ENCODE peak calls at places on chromosomes 3 and 15, in ten cellular contexts. C, T, A, M, E, K, Z, G, I and V are unnamed samples.

GRCh38 chr3:107962946-107963345 is 127.9 kb downstream of the CD47 start:
- DNase-seq in E (no peak), I (no peak), A (no peak), K (no peak), G (peak), Z (no peak), T (peak), C (no peak), M (peak), V (peak)

GRCh38 chr15:99967841-99968371 is 234.7 kb upstream of the LYSMD4 start:
- DNase-seq in I (no peak), C (no peak), M (no peak), G (peak), A (no peak), E (no peak), K (peak), T (no peak), Z (no peak), V (peak)

GRCh38 chr3:107994954-107995715 is 95.7 kb downstream of the CD47 start:
- DNase-seq in E (no peak), M (no peak), C (no peak), T (no peak), Z (no peak), A (no peak), I (no peak), G (no peak), K (no peak), V (no peak)

GRCh38 chr3:129003578-129004112 is 2.5 kb downstream of the EFCC1 start:
- DNase-seq in C (peak), I (no peak), G (no peak), A (no peak), E (no peak), K (peak), Z (no peak), M (no peak), T (peak), V (peak)

GRCh38 chr3:167811071-167811470 is 75.5 kb downstream of the SERPINI1 start:
- DNase-seq in G (no peak), T (no peak), C (no peak), K (no peak), A (no peak), Z (no peak), E (no peak), M (no peak), I (no peak), V (no peak)

GRCh38 chr15:23877502-23878412 is 190.7 kb upstream of the NDN start:
- DNase-seq in G (peak), M (no peak), I (no peak), T (peak), Z (no peak), A (no peak), E (no peak), C (peak), K (peak), V (no peak)

GRCh38 chr3:71580636-71581215 is 2.8 kb downstream of the FOXP1 start:
- DNase-seq in G (no peak), E (no peak), A (no peak), K (no peak), T (no peak), C (peak), I (no peak), M (no peak), Z (peak), V (no peak)

GRCh38 chr3:147007736-147008245 is 398.6 kb downstream of the ZIC4 start:
- DNase-seq in I (no peak), C (no peak), T (no peak), E (no peak), A (no peak), K (no peak), Z (no peak), M (no peak), G (no peak), V (no peak)

GRCh38 chr3:37645801-37646380 is 215.8 kb upstream of the CTDSPL start:
- DNase-seq in G (no peak), K (no peak), A (no peak), I (peak), M (no peak), T (no peak), Z (peak), C (no peak), E (no peak), V (no peak)

GRCh38 chr15:31457631-31458526 is 131.2 kb downstream of the KLF13 start:
- DNase-seq in K (no peak), A (no peak), C (no peak), I (peak), Z (no peak), T (peak), E (no peak), M (peak), G (no peak), V (peak)

GRCh38 chr15:52764731-52765130 is 25.4 kb downstream of the ONECUT1 start:
- DNase-seq in E (no peak), M (no peak), K (peak), C (no peak), A (no peak), Z (no peak), T (no peak), I (no peak), G (no peak), V (no peak)

GRCh38 chr3:14240366-14240765 is 61.7 kb downstream of the LSM3 start:
- DNase-seq in A (no peak), Z (no peak), T (no peak), K (no peak), E (no peak), G (no peak), M (no peak), C (no peak), I (no peak), V (no peak)

GRCh38 chr3:197234947-197235914 is 63.2 kb downstream of the DLG1 start:
- DNase-seq in M (no peak), Z (no peak), E (no peak), T (no peak), I (no peak), A (no peak), C (no peak), K (no peak), G (no peak), V (no peak)

GRCh38 chr15:83398591-83398990 is 48.5 kb upstream of the SH3GL3 start:
- DNase-seq in I (no peak), M (no peak), Z (no peak), C (no peak), E (no peak), A (no peak), G (peak), T (no peak), K (no peak), V (peak)

GRCh38 chr15:68354923-68355322 is 77.0 kb downstream of the ITGA11 start:
- DNase-seq in M (peak), Z (no peak), I (no peak), A (no peak), K (no peak), C (no peak), T (peak), G (peak), E (no peak), V (no peak)

GRCh38 chr3:53045784-53046170 is at the start of gene SFMBT1:
- DNase-seq in G (peak), A (peak), K (peak), I (peak), M (no peak), T (peak), Z (no peak), E (peak), C (no peak), V (peak)

GRCh38 chr3:99866167-99866810 is 48.6 kb downstream of the CMSS1 start:
- DNase-seq in G (peak), E (no peak), K (no peak), I (no peak), C (no peak), Z (no peak), M (peak), T (no peak), A (no peak), V (no peak)

GRCh38 chr3:33360136-33360825 is 79.9 kb downstream of the UBP1 start:
- DNase-seq in M (peak), C (no peak), T (peak), K (no peak), E (no peak), A (peak), G (peak), I (no peak), Z (no peak), V (peak)

GRCh38 chr15:62896380-62896866 is 146.1 kb upstream of the TPM1 start:
- DNase-seq in A (no peak), I (no peak), K (no peak), E (no peak), Z (no peak), C (no peak), G (peak), T (peak), M (peak), V (peak)

GRCh38 chr15:74983725-74984231 is 11.6 kb upstream of the SCAMP5 start:
- DNase-seq in E (no peak), G (peak), A (no peak), C (no peak), Z (no peak), I (no peak), K (no peak), M (no peak), T (peak), V (peak)

GRCh38 chr3:184748219-184749135 is 36.6 kb upstream of the MAGEF1 start:
- DNase-seq in I (peak), T (peak), M (no peak), E (no peak), G (no peak), Z (no peak), A (no peak), K (no peak), C (peak), V (peak)

GRCh38 chr3:39476783-39477182 is 9.3 kb downstream of the MOBP start:
- DNase-seq in E (no peak), A (no peak), T (no peak), K (no peak), M (no peak), I (no peak), Z (no peak), G (no peak), C (no peak), V (no peak)

GRCh38 chr3:182115328-182116045 is 403.8 kb downstream of the SOX2 start:
- DNase-seq in A (no peak), I (no peak), E (no peak), T (no peak), C (no peak), Z (no peak), K (no peak), M (no peak), G (no peak), V (no peak)